ENCODE peak calls at places on chromosomes 2 and 18, in four cellular contexts. G is HepG2, H is A549, T is GM12878. C is an unnamed sample.

GRCh38 chr18:46009158-46009866 is 42.2 kb upstream of the EPG5 start:
- DNase-seq in G (no peak), H (no peak), T (no peak), C (no peak)

GRCh38 chr2:1747065-1747941 is 3.0 kb upstream of the PXDN start:
- DNase-seq in G (no peak), H (no peak), T (no peak), C (no peak)

GRCh38 chr2:196403471-196403870 is 232.1 kb upstream of the STK17B start:
- DNase-seq in G (no peak), H (no peak), T (no peak), C (no peak)

GRCh38 chr2:241118727-241119505 is 16.8 kb upstream of the MTERF4 start:
- DNase-seq in G (no peak), H (no peak), T (no peak), C (no peak)

GRCh38 chr2:83168377-83168776 is 1290.7 kb downstream of the SUCLG1 start:
- DNase-seq in G (no peak), H (no peak), T (no peak), C (no peak)

GRCh38 chr2:96734899-96735585 is 4.8 kb downstream of the LMAN2L start:
- DNase-seq in G (no peak), H (no peak), T (no peak), C (no peak)

GRCh38 chr2:67895171-67895941 is 167.4 kb downstream of the C1D start:
- DNase-seq in G (no peak), H (no peak), T (no peak), C (no peak)

GRCh38 chr2:232633413-232634318 is at the start of gene EFHD1:
- DNase-seq in G (no peak), H (peak), T (no peak), C (peak)

GRCh38 chr2:236572482-236572881 is 2.9 kb downstream of the ACKR3 start:
- DNase-seq in G (no peak), H (no peak), T (no peak), C (no peak)

DNA sequence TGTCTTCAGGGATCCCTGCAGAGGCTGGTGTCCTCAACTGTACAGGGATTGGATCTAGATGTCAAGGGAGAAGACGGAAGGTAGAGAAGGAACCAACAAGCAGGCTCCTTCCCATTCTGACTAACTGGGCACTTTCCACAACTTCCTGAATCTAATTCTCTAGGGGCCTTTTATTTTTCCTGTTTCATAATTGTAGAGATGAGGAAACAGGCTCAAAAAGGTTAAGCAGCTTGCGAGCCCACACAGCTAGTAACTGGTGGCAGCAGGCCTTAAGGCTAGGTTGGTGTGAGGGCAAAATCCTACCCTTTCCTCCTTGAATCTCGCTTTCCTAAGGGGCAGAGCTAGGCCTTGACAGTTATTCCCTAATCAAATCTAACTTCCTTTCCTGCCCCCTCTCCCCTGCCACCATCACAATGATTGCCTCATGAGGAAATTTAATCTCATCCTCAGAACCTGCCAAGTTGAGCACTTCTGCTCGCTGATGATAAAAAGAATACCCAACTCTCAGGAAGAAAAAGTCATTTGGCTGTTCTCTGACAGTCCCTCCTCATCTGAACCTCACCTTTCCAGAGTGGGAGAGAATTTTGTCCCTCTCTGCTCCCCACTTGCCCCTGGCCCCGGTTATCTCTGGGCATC is 35.7 kb upstream of the POLE4 start:
- DNase-seq in G (no peak), H (no peak), T (no peak), C (no peak)
- TF ChIP-seq SMC3 in G (no peak), H (no peak), T (no peak), C (no peak)

GRCh38 chr18:64992654-64993053 is 758.2 kb upstream of the CDH7 start:
- DNase-seq in G (no peak), H (no peak), T (no peak), C (no peak)
- TF ChIP-seq PBX3 in G (no peak), H (no peak), T (no peak), C (no peak)

DNA sequence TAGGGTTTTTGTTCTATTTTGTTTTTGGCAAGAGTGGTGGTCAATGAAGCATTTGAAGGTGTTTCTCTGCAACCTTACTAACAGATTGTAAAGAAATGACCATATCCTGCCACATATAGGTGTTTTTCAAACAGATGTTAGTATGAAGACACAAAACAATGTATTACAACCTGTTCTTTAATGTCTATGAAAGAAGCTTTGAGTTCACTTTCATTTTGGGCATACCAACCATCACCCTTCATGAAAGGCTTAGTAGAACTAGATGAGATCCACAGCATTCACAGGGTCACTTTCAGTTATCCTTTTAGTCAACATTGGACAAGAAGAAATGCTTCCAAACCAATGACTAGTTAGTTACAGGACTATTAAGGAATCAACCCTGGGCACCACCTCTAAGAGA is 95.1 kb downstream of the EHBP1 start:
- DNase-seq in G (no peak), H (no peak), T (no peak), C (no peak)
- TF ChIP-seq SMC3 in G (no peak), H (no peak), T (no peak), C (no peak)

GRCh38 chr2:46804794-46805193 is 110.8 kb downstream of the MCFD2 start:
- DNase-seq in G (no peak), H (no peak), T (no peak), C (peak)

GRCh38 chr2:46803911-46804670 is 111.5 kb downstream of the MCFD2 start:
- DNase-seq in G (no peak), H (peak), T (no peak), C (peak)

GRCh38 chr2:46801731-46802664 is 113.6 kb downstream of the MCFD2 start:
- DNase-seq in G (no peak), H (no peak), T (no peak), C (no peak)

GRCh38 chr2:46803551-46803885 is 112.1 kb downstream of the MCFD2 start:
- DNase-seq in G (no peak), H (no peak), T (no peak), C (no peak)

DNA sequence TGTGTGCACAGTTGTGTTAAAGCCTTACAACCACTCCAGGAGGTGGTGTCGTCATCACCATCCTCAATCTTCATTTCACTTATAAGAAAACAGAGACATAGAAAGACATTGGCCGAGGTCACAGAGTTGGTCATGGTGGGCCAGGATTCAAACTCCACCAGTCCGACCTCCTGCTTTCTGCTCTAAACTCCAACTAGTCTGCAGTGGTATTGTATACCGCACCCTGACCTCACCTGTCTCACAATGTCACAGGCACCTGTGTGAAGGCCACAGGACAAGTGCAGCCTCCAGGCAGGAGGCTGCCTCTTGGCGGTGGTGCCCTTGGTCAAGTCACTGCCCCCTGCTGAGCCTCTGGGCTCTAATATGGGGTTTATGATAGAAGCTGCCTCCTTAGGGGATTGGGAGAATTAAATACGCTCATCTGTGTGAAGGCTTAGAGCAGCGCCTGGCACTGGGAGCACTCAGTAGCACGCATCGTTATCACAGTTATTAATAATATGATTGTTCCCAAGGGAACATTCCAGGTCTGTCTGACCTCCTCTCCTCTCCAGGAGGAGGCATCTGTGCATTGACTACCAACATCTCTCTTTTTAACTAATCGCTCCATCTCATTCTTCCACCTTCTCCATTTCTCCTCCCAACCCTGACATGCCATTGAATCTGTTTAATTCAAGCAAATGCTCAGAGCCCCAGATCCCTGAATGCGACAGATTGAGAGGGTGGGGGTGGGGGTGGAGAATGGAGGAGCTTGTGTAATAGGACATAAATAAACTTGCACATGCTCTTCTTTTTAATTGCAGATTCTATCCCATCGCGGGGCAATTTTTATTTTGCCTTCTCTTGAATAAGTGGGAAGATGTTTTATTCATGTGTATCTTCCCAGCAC is 112.7 kb downstream of the MCFD2 start:
- DNase-seq in G (no peak), H (no peak), T (no peak), C (peak)
- TF ChIP-seq PBX3 in G (no peak), H (no peak), T (no peak), C (no peak)